ENCODE peak calls at places on chromosome 20, in eight cellular contexts. W is spleen, K is progenitor cell of endocrine pancreas, Z is ovary, V is H9, E is GM13977, T is GM06990, Y is AG04450. H is an unnamed sample.

GRCh38 chr20:6714202-6714800 is 53.2 kb upstream of the BMP2 start:
- DNase-seq in W (no peak), K (no peak), Z (no peak), V (no peak), E (no peak), T (no peak), Y (no peak), H (no peak)

GRCh38 chr20:48614593-48615274 is 213.1 kb downstream of the PREX1 start:
- DNase-seq in W (no peak), K (no peak), Z (peak; percentile 3), V (no peak), E (no peak), T (no peak), Y (no peak), H (no peak)

GRCh38 chr20:58553841-58554240 is 38.6 kb upstream of the APCDD1L start:
- DNase-seq in W (no peak), K (no peak), Z (peak; percentile 57), V (peak; percentile 16), E (no peak), T (no peak), Y (peak; percentile 45), H (no peak)

GRCh38 chr20:54624701-54625472 is 149.5 kb downstream of the DOK5 start:
- DNase-seq in W (no peak), K (no peak), Z (no peak), V (no peak), E (no peak), T (no peak), Y (no peak), H (no peak)

GRCh38 chr20:62952373-62953166 is at the start of gene SLC17A9:
- DNase-seq in W (peak; percentile 94), K (no peak), Z (peak; percentile 64), V (peak; percentile 87), E (peak; percentile 90), T (peak; percentile 90), Y (no peak), H (peak; percentile 92)

GRCh38 chr20:48686238-48687096 is 141.3 kb downstream of the PREX1 start:
- DNase-seq in W (peak; percentile 65), K (no peak), Z (no peak), V (no peak), E (no peak), T (no peak), Y (no peak), H (no peak)

GRCh38 chr20:33443006-33443511 is 504 bp downstream of the SNTA1 start:
- DNase-seq in W (peak; percentile 88), K (no peak), Z (peak; percentile 71), V (no peak), E (no peak), T (no peak), Y (no peak), H (no peak)

GRCh38 chr20:34977365-34978091 is 21.9 kb downstream of the MYH7B start:
- DNase-seq in W (peak; percentile 50), K (no peak), Z (no peak), V (no peak), E (no peak), T (no peak), Y (no peak), H (no peak)

GRCh38 chr20:48007356-48007755 is 222.1 kb upstream of the SULF2 start:
- DNase-seq in W (no peak), K (no peak), Z (no peak), V (no peak), E (no peak), T (no peak), Y (no peak), H (no peak)

GRCh38 chr20:13816757-13817156 is 31.9 kb downstream of the NDUFAF5 start:
- DNase-seq in W (no peak), K (no peak), Z (no peak), V (no peak), E (no peak), T (no peak), Y (no peak), H (no peak)

GRCh38 chr20:33827109-33827508 is 16.0 kb downstream of the CHMP4B start:
- DNase-seq in W (no peak), K (no peak), Z (no peak), V (no peak), E (no peak), T (no peak), Y (no peak), H (no peak)

GRCh38 chr20:34999782-35000181 is 44.1 kb downstream of the MYH7B start:
- DNase-seq in W (no peak), K (no peak), Z (no peak), V (no peak), E (no peak), T (no peak), Y (no peak), H (no peak)

GRCh38 chr20:57593134-57593886 is 26.9 kb downstream of the ZBP1 start:
- DNase-seq in W (peak; percentile 78), K (no peak), Z (no peak), V (peak; percentile 56), E (no peak), T (no peak), Y (no peak), H (no peak)

GRCh38 chr20:1474817-1475603 is 8.4 kb upstream of the NSFL1C start:
- DNase-seq in W (no peak), K (no peak), Z (no peak), V (no peak), E (no peak), T (no peak), Y (no peak), H (no peak)

GRCh38 chr20:43506238-43506637 is 1.3 kb upstream of the L3MBTL1 start:
- DNase-seq in W (no peak), K (no peak), Z (no peak), V (no peak), E (no peak), T (no peak), Y (no peak), H (no peak)

GRCh38 chr20:62861732-62862336 is at the start of gene TCFL5:
- DNase-seq in W (peak; percentile 98), K (peak; percentile 86), Z (peak; percentile 97), V (peak; percentile 85), E (peak; percentile 98), T (peak; percentile 83), Y (peak; percentile 49), H (peak; percentile 98)

DNA sequence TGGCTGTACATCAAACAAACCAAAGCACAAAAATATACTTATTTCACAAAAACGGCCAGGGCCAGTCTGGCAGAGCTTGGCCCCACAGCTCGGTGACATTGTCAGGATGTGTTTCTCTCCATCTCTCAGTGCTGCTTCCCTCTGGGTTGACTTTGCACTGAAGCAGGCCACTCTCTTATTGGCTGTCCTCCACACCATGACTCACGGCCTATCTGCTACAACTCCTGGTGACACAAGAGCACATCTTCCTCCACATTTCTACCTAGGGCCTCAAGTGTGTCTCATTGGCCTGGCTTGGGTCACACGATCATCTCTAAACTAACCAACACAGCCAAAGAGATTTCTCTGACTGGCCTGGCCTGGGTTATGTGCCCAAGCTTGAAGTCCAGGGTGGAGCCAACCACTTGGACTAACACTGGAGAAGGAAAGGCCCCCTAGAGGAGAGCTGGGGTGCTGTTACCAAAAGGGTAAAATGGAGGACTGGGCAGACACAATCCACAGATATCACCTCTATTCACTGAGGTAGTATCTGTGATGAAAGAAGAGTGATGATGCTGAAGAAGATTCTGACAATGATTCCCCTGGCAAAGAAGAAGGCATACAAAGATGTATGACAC is 159.8 kb upstream of the TSHZ2 start:
- DNase-seq in W (no peak), K (no peak), Z (no peak), V (no peak), E (no peak), T (no peak), Y (no peak), H (no peak)
- TF ChIP-seq CTCF in W (no peak), K (no peak), Z (no peak), V (peak; percentile 44), E (no peak), T (peak; percentile 9), Y (no peak), H (no peak)

DNA sequence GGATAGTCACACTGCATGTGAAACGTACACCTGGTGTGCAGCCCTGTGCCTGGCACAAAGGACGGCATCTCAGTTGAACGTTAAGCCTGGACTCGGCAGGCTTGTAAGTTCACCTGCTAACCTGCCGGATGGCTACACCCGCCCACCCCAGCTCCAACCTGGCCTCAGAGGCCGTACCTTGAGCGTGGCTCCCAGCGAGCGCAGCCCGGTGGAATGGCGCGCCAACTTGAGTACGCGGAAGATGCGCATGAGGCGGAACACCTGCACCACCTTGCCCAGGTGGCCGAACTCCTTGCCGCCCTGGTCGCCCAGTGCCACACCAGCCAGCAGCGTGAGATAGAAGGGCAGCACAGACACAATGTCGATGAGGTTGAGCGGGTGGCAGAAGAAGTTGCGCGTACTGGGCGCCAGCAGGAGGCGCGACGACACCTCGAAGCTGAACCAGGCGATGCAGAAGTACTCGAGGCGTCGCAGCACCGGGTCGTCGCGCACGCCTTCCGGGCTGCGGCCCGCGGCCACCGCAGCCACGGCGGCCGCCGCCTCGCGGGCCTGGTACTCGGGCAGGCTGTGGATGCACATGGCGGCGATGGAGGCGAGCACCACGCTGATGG is 3.3 kb downstream of the KCNS1 start:
- DNase-seq in W (peak; percentile 81), K (no peak), Z (no peak), V (peak; percentile 50), E (peak; percentile 77), T (peak; percentile 30), Y (no peak), H (peak; percentile 48)
- TF ChIP-seq CTCF in W (peak; percentile 30), K (no peak), Z (no peak), V (no peak), E (peak; percentile 75), T (peak; percentile 29), Y (peak; percentile 13), H (peak; percentile 47)

GRCh38 chr20:42483694-42484303 is 705.9 kb downstream of the PTPRT start:
- DNase-seq in W (no peak), K (no peak), Z (no peak), V (peak; percentile 87), E (no peak), T (no peak), Y (no peak), H (no peak)
- TF ChIP-seq CTCF in W (no peak), K (peak; percentile 64), Z (no peak), V (peak; percentile 96), E (peak; percentile 50), T (peak; percentile 66), Y (peak; percentile 8), H (no peak)

DNA sequence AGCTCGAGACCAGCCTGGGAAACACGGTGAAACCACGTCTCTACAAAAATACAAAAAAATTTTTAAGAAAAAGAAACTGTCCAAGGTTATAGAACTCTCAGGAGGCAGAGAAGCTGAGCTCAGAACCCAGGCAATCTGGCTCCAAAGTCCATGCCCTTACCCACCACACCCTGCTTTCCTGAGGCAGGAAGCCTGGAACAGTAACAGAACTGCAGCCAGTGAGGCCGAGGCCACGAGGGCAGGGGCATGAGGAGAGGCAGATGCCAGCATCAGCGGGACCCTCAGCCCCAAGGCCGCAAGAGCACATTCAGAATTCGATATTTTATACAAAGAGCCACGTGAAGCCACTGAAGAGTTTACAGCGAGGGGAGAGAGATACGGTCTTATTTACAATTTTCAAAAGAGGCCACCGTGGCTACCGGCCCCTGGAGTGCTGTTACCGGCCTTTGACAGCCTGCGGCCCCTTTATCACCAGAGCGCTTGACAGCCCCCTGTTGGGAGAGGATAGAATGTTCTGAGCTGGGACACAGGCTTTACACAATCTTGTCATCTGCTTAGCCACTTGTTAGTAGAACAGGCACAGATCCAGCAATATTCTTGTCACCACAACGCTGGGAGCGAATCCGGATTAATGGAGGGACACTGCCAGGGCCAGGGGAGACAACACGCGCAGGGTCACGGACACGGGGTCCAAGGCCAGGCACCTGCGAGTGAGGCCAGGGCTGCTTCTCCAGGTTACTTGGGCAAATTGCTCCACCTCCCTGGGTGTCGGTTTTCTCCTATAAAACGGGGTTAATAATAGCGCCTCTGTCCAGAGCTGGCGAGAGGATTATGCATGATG is 5.6 kb downstream of the SPATA2 start:
- DNase-seq in W (no peak), K (no peak), Z (no peak), V (no peak), E (no peak), T (no peak), Y (no peak), H (no peak)
- TF ChIP-seq CTCF in W (no peak), K (peak; percentile 45), Z (no peak), V (peak; percentile 56), E (no peak), T (peak; percentile 4), Y (peak; percentile 28), H (no peak)